ENCODE peak calls at places on chromosomes 4 and X, in seven cellular contexts. N is activated naive CD4-positive, alpha-beta T cell treated with Interleukin-2 at 50 U/mL for 16 hours; E is WTC11; M is amniotic stem cell; Z is cardiac septum; Y is RPMI7951; L is posterior vena cava. H is an unnamed sample.

GRCh38 chrX:18026171-18026570 is 165.1 kb upstream of the RAI2 start:
- DNase-seq in N (no peak), E (no peak), M (no peak), Z (no peak), Y (peak), L (no peak), H (no peak)

GRCh38 chr4:101299021-101299420 is 48.3 kb downstream of the PPP3CA start:
- DNase-seq in N (no peak), E (no peak), M (no peak), Z (no peak), Y (no peak), L (no peak), H (no peak)

GRCh38 chr4:54093609-54094240 is 6.2 kb upstream of the GSX2 start:
- DNase-seq in N (peak), E (peak), M (no peak), Z (no peak), Y (no peak), L (no peak), H (peak)

GRCh38 chr4:39908284-39908683 is 69.4 kb downstream of the PDS5A start:
- DNase-seq in N (no peak), E (no peak), M (no peak), Z (no peak), Y (no peak), L (no peak), H (no peak)

GRCh38 chrX:123797543-123798447 is 62.1 kb upstream of the XIAP start:
- DNase-seq in N (no peak), E (no peak), M (no peak), Z (no peak), Y (peak), L (peak), H (peak)

GRCh38 chr4:114659386-114660008 is 60.9 kb downstream of the UGT8 start:
- DNase-seq in N (peak), E (peak), M (peak), Z (no peak), Y (peak), L (no peak), H (peak)

GRCh38 chrX:118536687-118537461 is 41.3 kb downstream of the DOCK11 start:
- DNase-seq in N (peak), E (peak), M (no peak), Z (no peak), Y (no peak), L (no peak), H (peak)

GRCh38 chr4:85039526-85039925 is 73.0 kb upstream of the WDFY3 start:
- DNase-seq in N (no peak), E (no peak), M (no peak), Z (no peak), Y (peak), L (no peak), H (no peak)

GRCh38 chr4:76896731-76897521 is 1.0 kb downstream of the SOWAHB start:
- DNase-seq in N (no peak), E (peak), M (no peak), Z (no peak), Y (no peak), L (no peak), H (peak)

GRCh38 chr4:41866799-41867677 is 68.2 kb upstream of the TMEM33 start:
- DNase-seq in N (no peak), E (peak), M (no peak), Z (no peak), Y (no peak), L (no peak), H (no peak)

GRCh38 chr4:57147335-57148060 is 37.3 kb upstream of the IGFBP7 start:
- DNase-seq in N (no peak), E (no peak), M (no peak), Z (no peak), Y (peak), L (no peak), H (no peak)

H was measured in stimulated activated naive CD8-positive, alpha-beta T cell treated with anti-CD3 and anti-CD28 coated beads, Interleukin-15, Interleukin-2, amounts not matched to agents 100 U/mL and 50 U/mL, for 24 hours.